ENCODE peak calls at places on chromosomes 6 and 20, in six cellular contexts. Z is activated CD8-positive, alpha-beta memory T cell treated with anti-CD3 and anti-CD28 coated beads, Interleukin-2, amount 50 U/mL, for 4 hours; A is CD8-positive, alpha-beta memory T cell; P is A172; F is Right ventricle myocardium superior; S is stimulated activated CD8-positive, alpha-beta memory T cell treated with anti-CD3 and anti-CD28 coated beads, Interleukin-4, amount 100 ng/mL, for 24 hours. J is an unnamed sample.

GRCh38 chr6:163536770-163537169 is 122.3 kb downstream of the QKI start:
- DNase-seq in F (no peak), Z (no peak), P (peak), S (no peak), A (no peak), J (no peak)

GRCh38 chr20:571754-572331 is 28.3 kb upstream of the CSNK2A1 start:
- DNase-seq in A (no peak), F (peak), S (no peak), P (peak), Z (no peak), J (no peak)

GRCh38 chr6:25450469-25451198 is 171.5 kb downstream of the CARMIL1 start:
- DNase-seq in P (peak), A (no peak), F (no peak), S (no peak), Z (no peak), J (no peak)

GRCh38 chr6:8343600-8343999 is 91.7 kb downstream of the SLC35B3 start:
- DNase-seq in F (no peak), P (no peak), S (no peak), A (no peak), Z (no peak), J (no peak)

GRCh38 chr20:24579016-24579415 is 109.6 kb downstream of the SYNDIG1 start:
- DNase-seq in P (no peak), F (no peak), A (no peak), S (no peak), Z (no peak), J (no peak)

GRCh38 chr20:38094373-38094775 is 60.8 kb downstream of the RPRD1B start:
- DNase-seq in Z (no peak), A (no peak), P (peak), F (peak), S (no peak), J (peak)

GRCh38 chr6:160973856-160974255 is 17.7 kb upstream of the MAP3K4 start:
- DNase-seq in Z (no peak), F (no peak), S (no peak), A (no peak), P (no peak), J (no peak)

GRCh38 chr6:79605061-79605460 is 26.1 kb upstream of the SH3BGRL2 start:
- DNase-seq in F (no peak), A (peak), S (no peak), P (no peak), Z (no peak), J (no peak)

GRCh38 chr20:4216142-4216735 is 200.9 kb upstream of the RNF24 start:
- DNase-seq in F (no peak), Z (no peak), P (no peak), A (no peak), S (no peak), J (no peak)

J was measured in foreskin keratinocyte.